ENCODE peak calls at places on chromosome 11, in seven cellular contexts. One of them, this sample, is unnamed.

GRCh38 chr11:121808096-121808495 is 307.9 kb downstream of the BLID start:
- DNase-seq in T-helper 17 cell: no peak
- DNase-seq in stimulated activated CD4-positive, alpha-beta T cell treated with anti-CD3 and anti-CD28 coated beads, Interleukin-15, amount 100 ng/mL, for 24 hours: no peak
- DNase-seq in activated CD4-positive, alpha-beta T cell treated with anti-CD3 and anti-CD28 coated beads, Interleukin-2, amount 10 ng/mL, durations not matched to agents 7 days and 5 days: no peak
- DNase-seq in gastrocnemius medialis: no peak
- DNase-seq in uterus: no peak
- DNase-seq in hypothalamus: no peak
- DNase-seq in this sample: no peak

GRCh38 chr11:96105944-96106343 is 182.0 kb upstream of the MTMR2 start:
- DNase-seq in T-helper 17 cell: no peak
- DNase-seq in gastrocnemius medialis: no peak
- DNase-seq in activated CD4-positive, alpha-beta T cell treated with anti-CD3 and anti-CD28 coated beads, Interleukin-2, amount 10 ng/mL, durations not matched to agents 7 days and 5 days: no peak
- DNase-seq in stimulated activated CD4-positive, alpha-beta T cell treated with anti-CD3 and anti-CD28 coated beads, Interleukin-15, amount 100 ng/mL, for 24 hours: no peak
- DNase-seq in hypothalamus: no peak
- DNase-seq in uterus: no peak
- DNase-seq in this sample: no peak

GRCh38 chr11:128689946-128690745 is 3.7 kb upstream of the FLI1 start:
- DNase-seq in activated CD4-positive, alpha-beta T cell treated with anti-CD3 and anti-CD28 coated beads, Interleukin-2, amount 10 ng/mL, durations not matched to agents 7 days and 5 days: no peak
- DNase-seq in stimulated activated CD4-positive, alpha-beta T cell treated with anti-CD3 and anti-CD28 coated beads, Interleukin-15, amount 100 ng/mL, for 24 hours: no peak
- DNase-seq in hypothalamus: no peak
- DNase-seq in T-helper 17 cell: no peak
- DNase-seq in uterus: no peak
- DNase-seq in gastrocnemius medialis: no peak
- DNase-seq in this sample: no peak

GRCh38 chr11:76801736-76802135 is 18.6 kb downstream of the TSKU start:
- DNase-seq in hypothalamus: no peak
- DNase-seq in uterus: no peak
- DNase-seq in activated CD4-positive, alpha-beta T cell treated with anti-CD3 and anti-CD28 coated beads, Interleukin-2, amount 10 ng/mL, durations not matched to agents 7 days and 5 days: peak
- DNase-seq in stimulated activated CD4-positive, alpha-beta T cell treated with anti-CD3 and anti-CD28 coated beads, Interleukin-15, amount 100 ng/mL, for 24 hours: no peak
- DNase-seq in gastrocnemius medialis: no peak
- DNase-seq in T-helper 17 cell: no peak
- DNase-seq in this sample: no peak

GRCh38 chr11:60175860-60176275 is 7.0 kb downstream of the MS4A6A start:
- DNase-seq in T-helper 17 cell: no peak
- DNase-seq in uterus: no peak
- DNase-seq in gastrocnemius medialis: no peak
- DNase-seq in stimulated activated CD4-positive, alpha-beta T cell treated with anti-CD3 and anti-CD28 coated beads, Interleukin-15, amount 100 ng/mL, for 24 hours: peak
- DNase-seq in hypothalamus: no peak
- DNase-seq in activated CD4-positive, alpha-beta T cell treated with anti-CD3 and anti-CD28 coated beads, Interleukin-2, amount 10 ng/mL, durations not matched to agents 7 days and 5 days: no peak
- DNase-seq in this sample: no peak

GRCh38 chr11:118364956-118365615 is 5.7 kb downstream of the UBE4A start:
- DNase-seq in uterus: no peak
- DNase-seq in hypothalamus: no peak
- DNase-seq in stimulated activated CD4-positive, alpha-beta T cell treated with anti-CD3 and anti-CD28 coated beads, Interleukin-15, amount 100 ng/mL, for 24 hours: no peak
- DNase-seq in T-helper 17 cell: no peak
- DNase-seq in activated CD4-positive, alpha-beta T cell treated with anti-CD3 and anti-CD28 coated beads, Interleukin-2, amount 10 ng/mL, durations not matched to agents 7 days and 5 days: no peak
- DNase-seq in gastrocnemius medialis: no peak
- DNase-seq in this sample: no peak

GRCh38 chr11:75352417-75353206 is 1.2 kb upstream of the ARRB1 start:
- DNase-seq in hypothalamus: no peak
- DNase-seq in gastrocnemius medialis: no peak
- DNase-seq in T-helper 17 cell: no peak
- DNase-seq in activated CD4-positive, alpha-beta T cell treated with anti-CD3 and anti-CD28 coated beads, Interleukin-2, amount 10 ng/mL, durations not matched to agents 7 days and 5 days: peak
- DNase-seq in uterus: no peak
- DNase-seq in stimulated activated CD4-positive, alpha-beta T cell treated with anti-CD3 and anti-CD28 coated beads, Interleukin-15, amount 100 ng/mL, for 24 hours: peak
- DNase-seq in this sample: peak

GRCh38 chr11:84384637-84385227 is 1098.6 kb upstream of the CCDC90B start:
- DNase-seq in hypothalamus: peak
- DNase-seq in uterus: peak
- DNase-seq in gastrocnemius medialis: peak
- DNase-seq in stimulated activated CD4-positive, alpha-beta T cell treated with anti-CD3 and anti-CD28 coated beads, Interleukin-15, amount 100 ng/mL, for 24 hours: peak
- DNase-seq in activated CD4-positive, alpha-beta T cell treated with anti-CD3 and anti-CD28 coated beads, Interleukin-2, amount 10 ng/mL, durations not matched to agents 7 days and 5 days: peak
- DNase-seq in T-helper 17 cell: no peak
- DNase-seq in this sample: peak

GRCh38 chr11:2343502-2343901 is 33.6 kb upstream of the CD81 start:
- DNase-seq in T-helper 17 cell: no peak
- DNase-seq in gastrocnemius medialis: no peak
- DNase-seq in activated CD4-positive, alpha-beta T cell treated with anti-CD3 and anti-CD28 coated beads, Interleukin-2, amount 10 ng/mL, durations not matched to agents 7 days and 5 days: no peak
- DNase-seq in stimulated activated CD4-positive, alpha-beta T cell treated with anti-CD3 and anti-CD28 coated beads, Interleukin-15, amount 100 ng/mL, for 24 hours: no peak
- DNase-seq in hypothalamus: no peak
- DNase-seq in uterus: no peak
- DNase-seq in this sample: no peak

GRCh38 chr11:128686045-128686741 is 7.7 kb upstream of the FLI1 start:
- DNase-seq in T-helper 17 cell: no peak
- DNase-seq in gastrocnemius medialis: no peak
- DNase-seq in activated CD4-positive, alpha-beta T cell treated with anti-CD3 and anti-CD28 coated beads, Interleukin-2, amount 10 ng/mL, durations not matched to agents 7 days and 5 days: no peak
- DNase-seq in hypothalamus: no peak
- DNase-seq in stimulated activated CD4-positive, alpha-beta T cell treated with anti-CD3 and anti-CD28 coated beads, Interleukin-15, amount 100 ng/mL, for 24 hours: peak
- DNase-seq in uterus: no peak
- DNase-seq in this sample: no peak

GRCh38 chr11:14149683-14150082 is 187.2 kb downstream of the SPON1 start:
- DNase-seq in hypothalamus: no peak
- DNase-seq in gastrocnemius medialis: no peak
- DNase-seq in uterus: no peak
- DNase-seq in T-helper 17 cell: no peak
- DNase-seq in stimulated activated CD4-positive, alpha-beta T cell treated with anti-CD3 and anti-CD28 coated beads, Interleukin-15, amount 100 ng/mL, for 24 hours: no peak
- DNase-seq in activated CD4-positive, alpha-beta T cell treated with anti-CD3 and anti-CD28 coated beads, Interleukin-2, amount 10 ng/mL, durations not matched to agents 7 days and 5 days: no peak
- DNase-seq in this sample: no peak

GRCh38 chr11:129210831-129211181 is 18.7 kb upstream of the ARHGAP32 start:
- DNase-seq in gastrocnemius medialis: no peak
- DNase-seq in hypothalamus: no peak
- DNase-seq in activated CD4-positive, alpha-beta T cell treated with anti-CD3 and anti-CD28 coated beads, Interleukin-2, amount 10 ng/mL, durations not matched to agents 7 days and 5 days: no peak
- DNase-seq in uterus: no peak
- DNase-seq in T-helper 17 cell: no peak
- DNase-seq in stimulated activated CD4-positive, alpha-beta T cell treated with anti-CD3 and anti-CD28 coated beads, Interleukin-15, amount 100 ng/mL, for 24 hours: no peak
- DNase-seq in this sample: no peak

GRCh38 chr11:88535916-88536547 is 198.5 kb upstream of the CTSC start:
- DNase-seq in gastrocnemius medialis: no peak
- DNase-seq in hypothalamus: no peak
- DNase-seq in uterus: no peak
- DNase-seq in activated CD4-positive, alpha-beta T cell treated with anti-CD3 and anti-CD28 coated beads, Interleukin-2, amount 10 ng/mL, durations not matched to agents 7 days and 5 days: no peak
- DNase-seq in T-helper 17 cell: no peak
- DNase-seq in stimulated activated CD4-positive, alpha-beta T cell treated with anti-CD3 and anti-CD28 coated beads, Interleukin-15, amount 100 ng/mL, for 24 hours: no peak
- DNase-seq in this sample: no peak